ENCODE peak calls at places on chromosomes 6 and 20, in five cellular contexts. R, J, K, T and M are unnamed samples.

GRCh38 chr20:25238319-25239037 is 9.4 kb upstream of the PYGB start:
- DNase-seq in K (no peak), J (peak), R (no peak), T (no peak), M (peak)

GRCh38 chr20:21633829-21634228 is 71.6 kb upstream of the PAX1 start:
- DNase-seq in K (no peak), J (no peak), R (no peak), T (no peak), M (no peak)

GRCh38 chr6:142377112-142377848 is 75.5 kb downstream of the ADGRG6 start:
- DNase-seq in R (no peak), K (no peak), J (peak), T (no peak), M (no peak)

GRCh38 chr20:44780226-44780625 is 30.1 kb downstream of the RIMS4 start:
- DNase-seq in R (no peak), K (peak), T (peak), J (peak), M (peak)

GRCh38 chr6:137530404-137530803 is 36.2 kb upstream of the OLIG3 start:
- DNase-seq in K (no peak), J (no peak), R (no peak), T (no peak), M (no peak)

GRCh38 chr6:47034421-47034820 is 7.7 kb downstream of the ADGRF1 start:
- DNase-seq in J (peak), K (no peak), T (no peak), R (no peak), M (no peak)

GRCh38 chr6:29953001-29953436 is 10.7 kb downstream of the HLA-A start:
- DNase-seq in J (peak), R (no peak), T (peak), K (no peak), M (peak)

GRCh38 chr6:157614026-157614484 is 209.0 kb upstream of the SNX9 start:
- DNase-seq in T (no peak), J (no peak), K (no peak), R (no peak), M (peak)

GRCh38 chr20:22617160-22617559 is 32.8 kb upstream of the FOXA2 start:
- DNase-seq in K (peak), T (peak), J (no peak), R (peak), M (no peak)

GRCh38 chr6:84019812-84020211 is 13.8 kb upstream of the MRAP2 start:
- DNase-seq in J (no peak), R (no peak), K (no peak), T (no peak), M (no peak)

DNA sequence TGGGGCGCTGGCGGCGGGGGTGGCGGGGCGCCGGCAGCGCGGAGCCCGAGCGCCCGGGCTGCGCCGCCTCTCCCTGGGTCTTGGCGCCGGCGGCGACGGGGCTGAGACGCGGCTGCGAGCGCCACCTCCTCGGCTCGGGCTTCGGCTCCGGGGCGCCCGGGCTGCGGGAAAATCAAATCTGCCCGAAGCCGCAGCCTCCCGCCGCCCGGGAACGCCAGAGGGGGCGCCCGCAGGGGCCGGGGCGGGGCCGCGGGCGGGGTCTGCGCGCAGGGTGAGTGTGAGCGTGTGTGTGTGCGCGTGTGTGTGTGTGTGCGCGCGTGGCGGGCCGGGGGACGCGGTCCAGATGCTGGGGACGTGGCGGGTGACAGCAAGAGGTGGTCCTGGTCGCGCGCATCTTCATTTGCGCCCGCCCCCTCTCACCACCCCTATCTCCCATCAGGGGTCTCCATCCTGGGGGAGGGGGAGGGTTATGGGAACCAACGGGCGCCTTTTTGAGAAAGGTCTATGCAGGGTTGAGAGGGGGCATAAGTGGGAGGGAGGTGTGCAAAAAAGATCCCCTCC is 655 bp upstream of the CPNE5 start:
- DNase-seq in J (no peak), K (peak), T (no peak), R (peak), M (no peak)
- TF ChIP-seq CTCF in J (no peak), K (peak), T (no peak), R (no peak), M (no peak)

DNA sequence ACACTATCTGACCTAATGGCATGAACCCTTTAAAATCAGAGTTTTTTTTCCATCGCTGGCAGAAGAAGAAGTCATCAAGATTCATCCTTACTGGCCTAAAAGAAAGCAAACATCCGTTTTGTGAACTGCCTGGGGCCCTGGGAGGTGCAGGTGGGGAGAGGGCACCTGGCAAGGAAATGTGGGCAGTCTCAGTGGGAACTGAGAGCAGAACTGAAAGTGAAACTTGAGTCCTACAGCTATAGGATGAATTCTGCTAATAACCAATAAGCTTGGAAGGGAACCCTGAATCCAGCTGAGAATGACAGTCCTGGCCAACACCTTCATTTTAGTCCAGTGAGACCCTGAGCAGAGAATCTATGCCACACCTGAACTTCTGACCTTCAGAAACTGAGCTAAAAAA is 130.0 kb upstream of the ASCC3 start:
- DNase-seq in K (no peak), R (no peak), T (no peak), J (no peak), M (no peak)
- H3K4me3 ChIP-seq in K (no peak), R (no peak), T (no peak), J (no peak), M (no peak)

GRCh38 chr6:75824160-75824559 is 75.1 kb downstream of the MYO6 start:
- DNase-seq in K (no peak), T (no peak), R (no peak), J (no peak), M (no peak)
- TF ChIP-seq CTCF in K (no peak), T (no peak), R (no peak), J (no peak), M (no peak)

DNA sequence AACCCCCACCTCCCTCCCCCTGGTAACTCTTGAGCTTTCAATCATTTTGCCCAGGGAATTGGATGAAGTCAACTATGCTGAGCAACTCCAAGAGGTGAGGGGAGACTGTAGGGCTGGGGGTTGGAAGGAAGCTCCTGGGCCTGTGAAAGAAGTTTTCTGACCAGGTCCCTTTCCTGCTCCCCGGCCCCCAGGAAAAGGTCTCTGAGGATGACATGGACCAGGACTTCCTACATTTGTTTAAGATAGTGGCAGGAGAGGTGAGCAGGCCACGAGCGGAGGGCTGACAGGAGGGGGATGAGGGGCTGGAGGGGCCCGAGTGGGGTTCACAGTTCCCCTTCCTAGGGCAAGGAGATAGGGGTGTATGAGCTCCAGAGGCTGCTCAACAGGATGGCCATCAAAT is 21.8 kb downstream of the CAPN11 start:
- DNase-seq in J (no peak), T (no peak), K (no peak), R (no peak), M (no peak)
- H3K4me3 ChIP-seq in J (no peak), T (no peak), K (no peak), R (no peak), M (no peak)

GRCh38 chr6:139124887-139125672 is 9.8 kb upstream of the HECA start:
- DNase-seq in J (peak), R (no peak), K (peak), T (peak), M (peak)
- TF ChIP-seq CTCF in J (no peak), R (peak), K (peak), T (peak), M (peak)

GRCh38 chr6:35687658-35688604 is 784 bp downstream of the FKBP5 start:
- DNase-seq in R (peak), T (peak), J (peak), K (peak), M (peak)
- H3K4me3 ChIP-seq in R (peak), T (peak), J (peak), K (peak), M (peak)

GRCh38 chr6:37696841-37697735 is 595 bp downstream of the MDGA1 start:
- DNase-seq in T (no peak), R (peak), K (no peak), J (peak), M (peak)
- TF ChIP-seq CTCF in T (peak), R (no peak), K (no peak), J (no peak), M (no peak)